ENCODE peak calls at places on chromosomes 12 and 14, in seven cellular contexts. S is H9, X is mesenchymal stem cell, L is neuronal stem cell, J is IMR-90, W is mesendoderm, G is H1. T is an unnamed sample.

GRCh38 chr12:31023271-31023724 is 50.4 kb upstream of the DDX11 start:
- DNase-seq in J (no peak), X (no peak), G (peak), L (no peak), S (peak), W (no peak), T (no peak)

GRCh38 chr14:50544911-50545310 is 12.5 kb upstream of the MAP4K5 start:
- DNase-seq in W (no peak), X (no peak), J (no peak), G (no peak), L (no peak), S (no peak), T (no peak)

GRCh38 chr12:42679402-42679801 is 89.9 kb upstream of the PRICKLE1 start:
- DNase-seq in L (no peak), X (peak), W (no peak), S (no peak), G (no peak), J (peak), T (no peak)

GRCh38 chr14:75450381-75451276 is 22.8 kb downstream of the JDP2 start:
- DNase-seq in G (no peak), J (peak), S (no peak), X (no peak), L (no peak), W (no peak), T (no peak)

GRCh38 chr12:63124778-63125177 is 26.2 kb downstream of the AVPR1A start:
- DNase-seq in G (no peak), X (no peak), S (no peak), W (no peak), L (no peak), J (no peak), T (no peak)

GRCh38 chr12:128737292-128737966 is 86.3 kb downstream of the SLC15A4 start:
- DNase-seq in G (no peak), X (no peak), J (no peak), L (no peak), W (no peak), S (no peak), T (no peak)

GRCh38 chr14:97432586-97432985 is 635.4 kb downstream of the VRK1 start:
- DNase-seq in L (no peak), S (no peak), X (no peak), J (no peak), W (no peak), G (no peak), T (no peak)

GRCh38 chr14:94345344-94346072 is 22.4 kb upstream of the SERPINA6 start:
- DNase-seq in W (peak), L (no peak), G (no peak), S (no peak), X (peak), J (peak), T (peak)

GRCh38 chr14:60563113-60563512 is 54.2 kb downstream of the SIX6 start:
- DNase-seq in J (peak), X (no peak), S (no peak), G (no peak), L (no peak), W (no peak), T (no peak)

GRCh38 chr14:36771256-36771655 is 109.6 kb downstream of the PAX9 start:
- DNase-seq in G (no peak), W (no peak), J (no peak), X (no peak), S (no peak), L (no peak), T (peak)

GRCh38 chr14:69355955-69356321 is 42.2 kb downstream of the ERH start:
- DNase-seq in G (no peak), W (no peak), S (no peak), J (peak), X (peak), L (no peak), T (no peak)

GRCh38 chr12:64064706-64065105 is 157.4 kb downstream of the KICS2 start:
- DNase-seq in S (no peak), J (no peak), X (no peak), G (no peak), L (no peak), W (no peak), T (no peak)

GRCh38 chr12:110582286-110583136 is 607 bp downstream of the PPTC7 start:
- DNase-seq in L (peak), G (peak), J (peak), S (peak), W (peak), X (peak), T (peak)

GRCh38 chr14:76168531-76168930 is 16.8 kb downstream of the GPATCH2L start:
- DNase-seq in S (no peak), X (no peak), W (no peak), L (no peak), G (no peak), J (peak), T (no peak)

GRCh38 chr12:57276935-57277563 is 26.1 kb upstream of the STAC3 start:
- DNase-seq in S (peak), W (peak), J (peak), X (peak), G (no peak), L (no peak), T (no peak)

GRCh38 chr12:9761407-9761736 is 671 bp upstream of the CD69 start:
- DNase-seq in S (no peak), G (no peak), W (no peak), X (peak), J (no peak), L (no peak), T (no peak)

GRCh38 chr12:67599691-67600090 is 48.9 kb upstream of the DYRK2 start:
- DNase-seq in L (no peak), G (no peak), S (no peak), W (no peak), X (no peak), J (no peak), T (no peak)

GRCh38 chr14:101721951-101722661 is 39.4 kb upstream of the PPP2R5C start:
- DNase-seq in W (peak), L (no peak), G (no peak), J (no peak), X (peak), S (peak), T (no peak)

GRCh38 chr12:26701604-26702215 is 131.3 kb downstream of the ITPR2 start:
- DNase-seq in S (no peak), G (no peak), W (peak), X (peak), L (peak), J (peak), T (peak)

GRCh38 chr14:93747102-93747501 is 41.2 kb downstream of the PRIMA1 start:
- DNase-seq in J (no peak), S (no peak), W (no peak), G (no peak), X (no peak), L (no peak), T (no peak)

GRCh38 chr12:123916729-123917128 is 55.9 kb downstream of the CCDC92 start:
- DNase-seq in G (no peak), L (no peak), X (no peak), J (peak), W (peak), S (no peak), T (no peak)

GRCh38 chr12:55831407-55831880 is 2.1 kb upstream of the DNAJC14 start:
- DNase-seq in J (no peak), W (no peak), L (no peak), X (peak), G (no peak), S (no peak), T (no peak)

GRCh38 chr12:77072833-77073495 is 7.6 kb upstream of the E2F7 start:
- DNase-seq in G (no peak), W (no peak), J (no peak), S (no peak), L (no peak), X (no peak), T (no peak)

GRCh38 chr14:32513571-32514009 is 184.5 kb downstream of the AKAP6 start:
- DNase-seq in J (peak), X (no peak), L (no peak), G (no peak), W (no peak), S (no peak), T (no peak)
- H3K9ac ChIP-seq in J (peak), X (peak), L (no peak), G (no peak), W (no peak), S (no peak), T (no peak)

DNA sequence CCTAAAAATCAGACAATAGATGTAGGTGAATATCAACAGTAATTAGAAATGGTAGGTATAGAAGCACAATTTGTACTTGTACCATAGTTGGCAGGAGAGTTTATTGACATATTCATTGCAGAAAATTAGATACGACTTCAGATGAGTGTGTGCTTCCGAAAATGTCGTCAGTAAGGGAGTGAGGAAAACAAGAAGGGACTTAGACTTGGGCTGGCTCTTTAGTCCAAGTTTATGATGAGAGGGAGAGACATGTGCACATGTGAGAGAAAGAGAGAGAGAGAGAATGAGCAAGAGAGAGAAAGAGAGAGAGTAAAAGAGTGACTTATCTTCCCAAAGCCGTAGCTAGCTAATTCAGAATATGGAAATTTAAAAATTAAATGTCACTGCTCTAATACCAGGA is 230.5 kb upstream of the NPAS3 start:
- DNase-seq in G (no peak), L (no peak), J (no peak), W (no peak), S (no peak), X (no peak), T (no peak)
- H3K18ac ChIP-seq in G (no peak), L (no peak), J (no peak), W (no peak), S (no peak), X (no peak), T (no peak)

GRCh38 chr14:79916281-79916680 is 295.0 kb downstream of the DIO2 start:
- DNase-seq in L (no peak), G (no peak), J (no peak), W (no peak), X (no peak), S (no peak), T (no peak)
- H3K9ac ChIP-seq in L (no peak), G (no peak), J (no peak), W (no peak), X (no peak), S (no peak), T (no peak)

DNA sequence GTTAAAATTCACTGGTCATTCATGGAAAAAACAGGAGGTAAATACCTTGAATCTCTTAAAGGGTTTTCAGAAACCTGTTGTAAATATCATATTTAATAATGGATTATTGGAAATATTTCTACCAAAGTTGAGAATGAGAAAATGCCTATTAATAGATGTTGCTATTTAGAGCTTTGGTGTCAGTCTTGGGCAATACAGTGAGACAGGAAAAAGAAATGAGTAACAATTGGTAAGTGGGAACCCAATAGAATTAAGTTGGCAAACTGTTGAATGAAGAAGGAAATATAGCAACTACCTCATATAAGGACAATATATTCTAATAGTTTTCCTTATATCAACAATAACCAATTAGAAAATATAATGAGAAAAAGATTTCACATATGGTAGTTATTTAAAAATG is 78.0 kb downstream of the ATF7IP start:
- DNase-seq in X (peak), J (peak), W (no peak), S (no peak), L (no peak), G (no peak), T (no peak)
- H3K18ac ChIP-seq in X (no peak), J (no peak), W (no peak), S (no peak), L (no peak), G (no peak), T (no peak)

GRCh38 chr12:104272938-104273337 is 30.6 kb upstream of the EID3 start:
- DNase-seq in L (no peak), S (no peak), G (no peak), W (no peak), J (no peak), X (no peak), T (no peak)

GRCh38 chr12:104276192-104277131 is 27.1 kb upstream of the EID3 start:
- DNase-seq in L (no peak), J (no peak), X (no peak), G (no peak), W (no peak), S (no peak), T (no peak)

GRCh38 chr12:104273503-104273902 is 30.0 kb upstream of the EID3 start:
- DNase-seq in J (no peak), W (no peak), G (no peak), S (no peak), X (no peak), L (no peak), T (no peak)

GRCh38 chr12:104274811-104275210 is 28.7 kb upstream of the EID3 start:
- DNase-seq in G (no peak), L (no peak), J (no peak), W (no peak), X (no peak), S (no peak), T (no peak)

DNA sequence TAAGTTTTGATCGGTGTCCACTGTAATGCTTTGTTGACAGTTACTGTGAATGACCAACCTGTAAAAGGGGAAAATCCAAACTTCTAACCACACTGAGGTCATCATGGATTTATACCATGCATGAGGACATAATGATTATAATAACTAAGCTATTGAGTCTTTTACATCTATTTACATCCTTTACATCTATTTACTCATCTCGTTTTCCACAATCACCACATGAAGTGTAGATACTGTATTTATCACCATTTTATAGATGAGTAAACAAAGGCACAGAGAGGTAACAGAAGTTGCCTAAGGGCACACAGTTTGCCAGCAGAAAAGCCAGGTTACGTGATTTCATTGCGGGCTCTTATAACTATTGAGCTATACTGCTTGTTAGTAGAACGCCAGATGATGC is 27.9 kb upstream of the EID3 start:
- DNase-seq in S (no peak), X (no peak), L (no peak), W (no peak), G (no peak), J (peak), T (no peak)
- H3K9ac ChIP-seq in S (no peak), X (no peak), L (no peak), W (no peak), G (no peak), J (no peak), T (no peak)